ENCODE peak calls at places on chromosomes 16 and 17, in six cellular contexts. One of them, this sample, is unnamed. For H3K36me3, the result is how much of the 10 kb centered on the place peaks cover.

GRCh38 chr17:82320956-82321927 is 3.8 kb upstream of the CD7 start:
- DNase-seq in cardiac muscle cell: peak
- DNase-seq in ovary: peak
- DNase-seq in fibroblast of lung: no peak
- DNase-seq in lung: no peak
- DNase-seq in endothelial cell of umbilical vein: no peak
- DNase-seq in this sample: no peak

GRCh38 chr17:16027708-16028584 is 28.3 kb downstream of the TTC19 start:
- DNase-seq in cardiac muscle cell: peak
- DNase-seq in ovary: no peak
- DNase-seq in fibroblast of lung: peak
- DNase-seq in lung: no peak
- DNase-seq in endothelial cell of umbilical vein: peak
- DNase-seq in this sample: peak

GRCh38 chr17:30378191-30378796 is 433 bp upstream of the CPD start:
- DNase-seq in cardiac muscle cell: peak
- DNase-seq in ovary: peak
- DNase-seq in fibroblast of lung: no peak
- DNase-seq in lung: no peak
- DNase-seq in endothelial cell of umbilical vein: no peak
- DNase-seq in this sample: no peak

GRCh38 chr16:89410794-89411309 is 79.5 kb downstream of the ANKRD11 start:
- DNase-seq in cardiac muscle cell: peak
- DNase-seq in ovary: peak
- DNase-seq in fibroblast of lung: peak
- DNase-seq in lung: peak
- DNase-seq in endothelial cell of umbilical vein: peak
- DNase-seq in this sample: peak

GRCh38 chr17:83189673-83190385 is 110.4 kb downstream of the METRNL start:
- DNase-seq in cardiac muscle cell: no peak
- DNase-seq in ovary: peak
- DNase-seq in fibroblast of lung: peak
- DNase-seq in lung: peak
- DNase-seq in endothelial cell of umbilical vein: peak
- DNase-seq in this sample: peak

GRCh38 chr16:56990407-56991286 is 1.3 kb downstream of the NLRC5 start:
- DNase-seq in cardiac muscle cell: no peak
- DNase-seq in ovary: no peak
- DNase-seq in fibroblast of lung: no peak
- DNase-seq in lung: no peak
- DNase-seq in endothelial cell of umbilical vein: no peak
- DNase-seq in this sample: no peak

GRCh38 chr16:11258553-11259287 is 2.7 kb upstream of the SOCS1 start:
- DNase-seq in cardiac muscle cell: no peak
- DNase-seq in ovary: no peak
- DNase-seq in fibroblast of lung: peak
- DNase-seq in lung: peak
- DNase-seq in endothelial cell of umbilical vein: no peak
- DNase-seq in this sample: no peak

GRCh38 chr17:74730491-74731346 is 6.3 kb upstream of the RAB37 start:
- DNase-seq in cardiac muscle cell: no peak
- DNase-seq in ovary: no peak
- DNase-seq in fibroblast of lung: no peak
- DNase-seq in lung: no peak
- DNase-seq in endothelial cell of umbilical vein: no peak
- DNase-seq in this sample: no peak

GRCh38 chr17:67063146-67063545 is 18.8 kb downstream of the CACNG1 start:
- DNase-seq in cardiac muscle cell: no peak
- DNase-seq in ovary: no peak
- DNase-seq in fibroblast of lung: no peak
- DNase-seq in lung: no peak
- DNase-seq in endothelial cell of umbilical vein: no peak
- DNase-seq in this sample: no peak

GRCh38 chr16:74680681-74681080 is 14.0 kb upstream of the RFWD3 start:
- DNase-seq in cardiac muscle cell: no peak
- DNase-seq in ovary: no peak
- DNase-seq in fibroblast of lung: no peak
- DNase-seq in lung: no peak
- DNase-seq in endothelial cell of umbilical vein: no peak
- DNase-seq in this sample: no peak

GRCh38 chr16:67857547-67858233 is 10.2 kb upstream of the CENPT start:
- DNase-seq in cardiac muscle cell: peak
- DNase-seq in ovary: no peak
- DNase-seq in fibroblast of lung: peak
- DNase-seq in lung: peak
- DNase-seq in endothelial cell of umbilical vein: peak
- DNase-seq in this sample: peak

GRCh38 chr16:16022683-16023064 is 73.3 kb downstream of the ABCC1 start:
- DNase-seq in cardiac muscle cell: no peak
- DNase-seq in ovary: no peak
- DNase-seq in fibroblast of lung: no peak
- DNase-seq in lung: no peak
- DNase-seq in endothelial cell of umbilical vein: no peak
- DNase-seq in this sample: no peak

GRCh38 chr17:74290340-74290739 is 16.3 kb downstream of the DNAI2 start:
- DNase-seq in cardiac muscle cell: no peak
- DNase-seq in ovary: no peak
- DNase-seq in fibroblast of lung: no peak
- DNase-seq in lung: no peak
- DNase-seq in endothelial cell of umbilical vein: no peak
- DNase-seq in this sample: peak

GRCh38 chr17:6108382-6108781 is 38.2 kb downstream of the WSCD1 start:
- DNase-seq in cardiac muscle cell: no peak
- DNase-seq in ovary: no peak
- DNase-seq in fibroblast of lung: no peak
- DNase-seq in lung: no peak
- DNase-seq in endothelial cell of umbilical vein: no peak
- DNase-seq in this sample: no peak
- TF ChIP-seq CTCF in cardiac muscle cell: no peak
- TF ChIP-seq CTCF in ovary: no peak
- TF ChIP-seq CTCF in fibroblast of lung: no peak
- TF ChIP-seq CTCF in lung: no peak
- TF ChIP-seq CTCF in endothelial cell of umbilical vein: no peak
- TF ChIP-seq CTCF in this sample: no peak

GRCh38 chr16:3773663-3774062 is 56.3 kb upstream of the TRAP1 start:
- DNase-seq in cardiac muscle cell: no peak
- DNase-seq in ovary: no peak
- DNase-seq in fibroblast of lung: no peak
- DNase-seq in lung: no peak
- DNase-seq in endothelial cell of umbilical vein: no peak
- DNase-seq in this sample: no peak
- H3K36me3 ChIP-seq in cardiac muscle cell: half or more
- H3K36me3 ChIP-seq in ovary: under half
- H3K36me3 ChIP-seq in fibroblast of lung: under half
- H3K36me3 ChIP-seq in lung: under half
- H3K36me3 ChIP-seq in endothelial cell of umbilical vein: under half
- H3K36me3 ChIP-seq in this sample: under half

DNA sequence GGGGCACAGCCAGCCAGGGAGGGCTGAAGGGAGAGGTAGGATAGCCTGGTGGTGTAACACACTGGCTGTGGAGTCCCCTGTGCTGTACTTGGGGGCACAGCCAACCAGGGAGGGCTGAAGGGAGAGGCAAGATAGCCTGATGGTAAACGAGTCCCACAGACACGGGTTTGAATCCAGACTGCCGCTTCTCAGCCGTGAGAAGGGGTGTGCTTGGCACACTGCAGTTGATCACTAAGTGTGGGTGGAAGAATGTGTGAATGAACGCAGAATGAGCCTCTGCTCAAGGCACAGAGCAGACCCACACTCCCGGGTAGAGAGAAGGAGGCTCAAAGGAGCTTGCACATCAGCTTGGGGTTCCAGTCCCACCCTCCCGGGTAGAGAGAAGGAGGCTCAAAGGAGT is 71.4 kb downstream of the TIMM22 start:
- DNase-seq in cardiac muscle cell: no peak
- DNase-seq in ovary: no peak
- DNase-seq in fibroblast of lung: no peak
- DNase-seq in lung: no peak
- DNase-seq in endothelial cell of umbilical vein: no peak
- DNase-seq in this sample: no peak
- TF ChIP-seq CTCF in cardiac muscle cell: no peak
- TF ChIP-seq CTCF in ovary: no peak
- TF ChIP-seq CTCF in fibroblast of lung: no peak
- TF ChIP-seq CTCF in lung: no peak
- TF ChIP-seq CTCF in endothelial cell of umbilical vein: no peak
- TF ChIP-seq CTCF in this sample: no peak

GRCh38 chr17:3879591-3880417 is 13.0 kb downstream of the CAMKK1 start:
- DNase-seq in cardiac muscle cell: no peak
- DNase-seq in ovary: peak
- DNase-seq in fibroblast of lung: no peak
- DNase-seq in lung: no peak
- DNase-seq in endothelial cell of umbilical vein: no peak
- DNase-seq in this sample: no peak
- H3K36me3 ChIP-seq in cardiac muscle cell: under half
- H3K36me3 ChIP-seq in ovary: under half
- H3K36me3 ChIP-seq in fibroblast of lung: under half
- H3K36me3 ChIP-seq in lung: under half
- H3K36me3 ChIP-seq in endothelial cell of umbilical vein: under half
- H3K36me3 ChIP-seq in this sample: under half

DNA sequence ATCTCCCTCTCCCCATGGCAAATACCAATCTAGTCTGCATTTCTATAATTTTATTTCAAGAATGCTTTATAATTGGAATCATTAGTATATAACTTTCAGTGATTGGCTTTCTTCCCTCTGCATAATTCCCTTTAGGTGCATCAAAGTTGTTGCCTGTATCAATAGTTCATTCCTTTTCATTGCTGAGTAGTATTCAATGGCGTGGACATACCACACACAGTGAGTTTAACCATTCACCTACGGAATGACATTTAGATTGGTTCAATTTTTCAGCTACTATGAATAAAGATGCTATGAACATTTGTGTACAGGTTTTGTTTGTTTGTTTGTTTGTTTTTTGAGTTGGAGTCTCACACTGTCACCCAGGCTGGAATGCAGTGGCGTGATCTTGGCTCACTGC is 9.7 kb downstream of the OTOA start:
- DNase-seq in cardiac muscle cell: no peak
- DNase-seq in ovary: no peak
- DNase-seq in fibroblast of lung: no peak
- DNase-seq in lung: no peak
- DNase-seq in endothelial cell of umbilical vein: no peak
- DNase-seq in this sample: no peak
- TF ChIP-seq CTCF in cardiac muscle cell: no peak
- TF ChIP-seq CTCF in ovary: no peak
- TF ChIP-seq CTCF in fibroblast of lung: no peak
- TF ChIP-seq CTCF in lung: no peak
- TF ChIP-seq CTCF in endothelial cell of umbilical vein: no peak
- TF ChIP-seq CTCF in this sample: no peak

GRCh38 chr16:87836346-87836843 is 32.9 kb downstream of the SLC7A5 start:
- DNase-seq in cardiac muscle cell: no peak
- DNase-seq in ovary: no peak
- DNase-seq in fibroblast of lung: no peak
- DNase-seq in lung: no peak
- DNase-seq in endothelial cell of umbilical vein: no peak
- DNase-seq in this sample: no peak
- H3K36me3 ChIP-seq in cardiac muscle cell: under half
- H3K36me3 ChIP-seq in ovary: under half
- H3K36me3 ChIP-seq in fibroblast of lung: under half
- H3K36me3 ChIP-seq in lung: half or more
- H3K36me3 ChIP-seq in endothelial cell of umbilical vein: under half
- H3K36me3 ChIP-seq in this sample: half or more

DNA sequence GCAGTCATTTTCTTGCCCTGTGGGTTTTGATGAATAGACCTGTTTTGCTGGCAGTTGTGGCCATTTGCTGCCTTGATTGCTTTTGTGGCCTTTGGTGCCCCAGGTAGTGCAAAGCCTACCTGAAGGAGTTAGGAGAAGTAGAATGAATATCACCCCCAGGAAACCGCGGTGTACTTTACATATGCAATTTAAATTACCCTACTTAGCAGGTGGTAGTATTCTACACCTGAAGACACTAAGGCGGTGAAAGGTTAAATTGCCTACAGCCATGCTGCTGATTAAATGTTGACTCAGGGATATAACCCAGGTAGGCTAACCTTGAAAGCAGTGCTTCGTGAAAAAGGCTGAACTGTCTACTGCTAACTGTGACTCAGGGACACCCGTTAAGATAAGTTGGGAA is 27.2 kb upstream of the WWOX start:
- DNase-seq in cardiac muscle cell: no peak
- DNase-seq in ovary: no peak
- DNase-seq in fibroblast of lung: no peak
- DNase-seq in lung: no peak
- DNase-seq in endothelial cell of umbilical vein: no peak
- DNase-seq in this sample: peak
- TF ChIP-seq CTCF in cardiac muscle cell: no peak
- TF ChIP-seq CTCF in ovary: no peak
- TF ChIP-seq CTCF in fibroblast of lung: no peak
- TF ChIP-seq CTCF in lung: no peak
- TF ChIP-seq CTCF in endothelial cell of umbilical vein: no peak
- TF ChIP-seq CTCF in this sample: no peak

DNA sequence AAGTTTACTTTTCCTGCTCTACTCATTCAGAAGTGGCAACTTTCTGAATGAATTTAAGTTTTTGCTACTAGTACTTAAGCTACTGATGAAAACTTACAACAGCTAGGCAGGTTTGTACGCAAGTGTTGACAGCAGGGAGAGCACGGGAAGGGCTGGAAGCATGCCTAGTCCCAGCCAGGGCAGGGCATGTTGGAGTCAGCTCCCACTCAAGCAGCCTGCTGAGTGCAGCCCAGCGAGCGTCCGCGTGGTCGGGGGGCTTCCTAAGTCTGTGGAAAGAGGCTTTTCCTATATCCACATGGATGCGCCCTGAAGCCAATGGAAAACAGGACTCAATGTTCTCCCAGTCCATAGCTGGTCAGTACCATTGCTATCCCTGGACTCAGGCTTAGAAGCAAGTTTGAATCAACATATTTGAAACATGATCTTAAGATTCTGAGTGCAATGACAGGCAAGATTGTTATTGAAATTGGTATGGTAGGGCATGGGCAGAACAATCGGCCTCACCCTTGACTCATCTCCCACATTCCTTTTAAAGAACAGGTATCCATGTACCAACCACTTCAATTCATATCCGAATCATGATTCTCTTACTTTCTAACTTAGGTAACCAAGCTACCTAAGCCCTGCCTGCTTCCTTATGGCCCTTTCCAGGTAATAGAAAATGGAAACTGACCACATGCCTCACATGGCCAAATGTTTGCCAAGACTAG is 22.5 kb downstream of the CYB5D2 start:
- DNase-seq in cardiac muscle cell: no peak
- DNase-seq in ovary: no peak
- DNase-seq in fibroblast of lung: peak
- DNase-seq in lung: no peak
- DNase-seq in endothelial cell of umbilical vein: no peak
- DNase-seq in this sample: peak
- H3K36me3 ChIP-seq in cardiac muscle cell: under half
- H3K36me3 ChIP-seq in ovary: under half
- H3K36me3 ChIP-seq in fibroblast of lung: under half
- H3K36me3 ChIP-seq in lung: under half
- H3K36me3 ChIP-seq in endothelial cell of umbilical vein: under half
- H3K36me3 ChIP-seq in this sample: under half

DNA sequence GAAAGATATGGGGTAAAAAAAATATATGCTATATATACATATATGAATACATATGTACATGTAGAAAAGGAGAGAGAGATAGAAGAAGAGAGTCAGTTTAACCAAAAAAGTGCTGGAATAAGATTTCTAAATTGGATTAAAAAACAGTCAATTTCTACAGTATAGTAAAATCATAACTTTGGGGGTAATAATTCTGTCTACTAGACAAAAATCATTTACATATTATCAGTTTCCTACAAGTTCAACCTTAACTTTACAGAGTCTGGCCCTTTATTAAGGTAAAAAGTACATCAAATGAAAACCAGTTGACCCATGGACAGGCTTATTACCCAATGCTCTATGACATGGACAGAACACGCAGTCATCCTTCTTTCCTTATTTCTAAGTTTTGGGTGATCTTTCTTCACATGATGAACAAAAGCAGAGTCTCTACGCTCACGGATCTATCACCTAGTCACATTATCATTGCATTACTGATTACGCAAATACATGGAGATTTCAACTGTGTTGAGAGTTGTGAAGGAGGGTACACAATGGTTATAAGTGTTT is 63.9 kb upstream of the SMIM36 start:
- DNase-seq in cardiac muscle cell: no peak
- DNase-seq in ovary: no peak
- DNase-seq in fibroblast of lung: no peak
- DNase-seq in lung: no peak
- DNase-seq in endothelial cell of umbilical vein: no peak
- DNase-seq in this sample: no peak
- TF ChIP-seq CTCF in cardiac muscle cell: no peak
- TF ChIP-seq CTCF in ovary: no peak
- TF ChIP-seq CTCF in fibroblast of lung: no peak
- TF ChIP-seq CTCF in lung: no peak
- TF ChIP-seq CTCF in endothelial cell of umbilical vein: no peak
- TF ChIP-seq CTCF in this sample: no peak

This sample was measured in bronchial epithelial cell.